ENCODE peak calls at places on chromosomes 12 and 14, in six cellular contexts. E is T1000, K is endothelial cell, Q is stromal cell of bone marrow, B is NCI-H1436, T is left colon. M is an unnamed sample.
A peak's percentile ranks its signal among the peaks of the same experiment; 100 is the strongest.

GRCh38 chr12:92068441-92068840 is 77.2 kb downstream of the BTG1 start:
- DNase-seq in Q (no peak), T (no peak), K (no peak), E (no peak), B (no peak), M (no peak)

GRCh38 chr14:76726551-76726961 is 34.7 kb upstream of the VASH1 start:
- DNase-seq in B (no peak), T (no peak), E (no peak), K (no peak), Q (no peak), M (no peak)

GRCh38 chr12:57033428-57033827 is 16.5 kb downstream of the MYO1A start:
- DNase-seq in T (no peak), B (no peak), K (no peak), E (no peak), Q (no peak), M (no peak)

GRCh38 chr14:52018252-52018651 is 28.9 kb downstream of the RTRAF start:
- DNase-seq in Q (no peak), T (peak; percentile 81), E (no peak), K (no peak), B (no peak), M (peak; percentile 73)

GRCh38 chr14:97777622-97778021 is 980.4 kb downstream of the VRK1 start:
- DNase-seq in T (no peak), Q (no peak), B (no peak), E (no peak), K (no peak), M (no peak)

GRCh38 chr14:91484186-91484585 is 25.9 kb downstream of the PPP4R3A start:
- DNase-seq in Q (no peak), T (no peak), B (no peak), K (no peak), E (no peak), M (no peak)

GRCh38 chr12:2284857-2285256 is 232.1 kb downstream of the CACNA1C start:
- DNase-seq in T (peak; percentile 72), K (peak; percentile 83), Q (no peak), B (peak; percentile 66), E (peak; percentile 65), M (peak; percentile 83)

GRCh38 chr12:19236656-19237055 is 107.1 kb downstream of the PLEKHA5 start:
- DNase-seq in T (no peak), Q (peak; percentile 85), B (no peak), E (no peak), K (no peak), M (no peak)

GRCh38 chr14:73245401-73246325 is 8.4 kb downstream of the PAPLN start:
- DNase-seq in E (peak; percentile 21), B (peak; percentile 60), T (no peak), Q (no peak), K (no peak), M (peak; percentile 65)

GRCh38 chr14:61596985-61597384 is 98.3 kb upstream of the HIF1A start:
- DNase-seq in T (no peak), Q (no peak), K (no peak), E (no peak), B (no peak), M (no peak)

GRCh38 chr14:91885837-91886236 is 18.5 kb upstream of the TC2N start:
- DNase-seq in T (no peak), K (no peak), Q (no peak), E (no peak), B (no peak), M (no peak)

GRCh38 chr12:29743072-29743471 is 40.7 kb downstream of the TMTC1 start:
- DNase-seq in Q (no peak), E (no peak), T (no peak), B (no peak), K (no peak), M (no peak)

GRCh38 chr12:88921434-88921833 is 341.2 kb upstream of the KITLG start:
- DNase-seq in T (no peak), K (no peak), Q (no peak), E (no peak), B (no peak), M (no peak)

GRCh38 chr12:69274861-69275260 is 35.5 kb downstream of the CPSF6 start:
- DNase-seq in B (no peak), Q (peak; percentile 21), K (no peak), T (no peak), E (no peak), M (no peak)

GRCh38 chr14:73240816-73241480 is 3.6 kb downstream of the PAPLN start:
- DNase-seq in T (no peak), K (no peak), Q (no peak), B (no peak), E (no peak), M (no peak)

GRCh38 chr14:98082833-98083232 is 1189.2 kb downstream of the BCL11B start:
- DNase-seq in K (no peak), E (no peak), B (no peak), Q (no peak), T (no peak), M (no peak)

GRCh38 chr14:53153702-53154112 is 584 bp upstream of the DDHD1 start:
- DNase-seq in K (no peak), Q (no peak), E (no peak), B (no peak), T (no peak), M (no peak)

GRCh38 chr14:101101456-101102056 is 198.0 kb upstream of the RTL1 start:
- DNase-seq in B (no peak), K (no peak), E (no peak), Q (no peak), T (no peak), M (no peak)

GRCh38 chr12:127363392-127363791 is 903.6 kb upstream of the TMEM132C start:
- DNase-seq in E (no peak), B (no peak), K (no peak), Q (no peak), T (no peak), M (no peak)

GRCh38 chr12:14167005-14167628 is 185.7 kb upstream of the GRIN2B start:
- DNase-seq in E (peak; percentile 29), B (peak; percentile 17), Q (peak; percentile 30), T (no peak), K (peak; percentile 64), M (peak; percentile 46)

GRCh38 chr14:61188196-61188595 is 92.9 kb downstream of the TMEM30B start:
- DNase-seq in K (no peak), B (no peak), T (no peak), E (no peak), Q (no peak), M (no peak)

GRCh38 chr14:22448905-22449611 is 140.0 kb downstream of the DAD1 start:
- DNase-seq in Q (peak; percentile 43), E (no peak), T (no peak), K (no peak), B (no peak), M (no peak)

GRCh38 chr12:56128669-56129209 is 672 bp downstream of the ESYT1 start:
- DNase-seq in B (no peak), Q (no peak), T (no peak), E (no peak), K (no peak), M (peak; percentile 36)

GRCh38 chr12:127873306-127873705 is 393.7 kb upstream of the TMEM132C start:
- DNase-seq in K (no peak), Q (no peak), T (no peak), B (no peak), E (no peak), M (no peak)

GRCh38 chr12:109010259-109010658 is 10.6 kb downstream of the SVOP start:
- DNase-seq in T (no peak), Q (no peak), E (no peak), K (no peak), B (no peak), M (no peak)

GRCh38 chr12:90593596-90594290 is 361.2 kb downstream of the CCER1 start:
- DNase-seq in E (no peak), T (no peak), B (no peak), K (no peak), Q (no peak), M (no peak)

GRCh38 chr12:128863957-128864356 is 10.7 kb downstream of the GLT1D1 start:
- DNase-seq in Q (no peak), K (no peak), T (no peak), B (no peak), E (no peak), M (no peak)

GRCh38 chr12:64004639-64005038 is 160.1 kb downstream of the SRGAP1 start:
- DNase-seq in K (no peak), Q (no peak), B (no peak), E (no peak), T (no peak), M (no peak)

M was measured in transverse colon.